ENCODE peak calls at places on chromosomes 3 and 15, in seven cellular contexts. B is stomach, J is neural crest cell, L is OCI-LY7, M is Peyer's patch, W is ovary, R is choroid plexus epithelial cell. A is an unnamed sample.

GRCh38 chr3:61181874-61182273 is 69.4 kb downstream of the FHIT start:
- DNase-seq in W (no peak), R (peak; percentile 53), J (no peak), M (peak; percentile 63), L (no peak), B (no peak), A (no peak)

GRCh38 chr15:37034835-37035234 is 65.5 kb downstream of the MEIS2 start:
- DNase-seq in R (no peak), M (no peak), L (peak; percentile 85), B (no peak), J (no peak), W (no peak), A (no peak)

GRCh38 chr3:120272294-120272693 is 12.7 kb downstream of the GPR156 start:
- DNase-seq in J (no peak), W (no peak), R (no peak), M (no peak), L (no peak), B (no peak), A (no peak)

GRCh38 chr15:80020731-80021130 is 38.7 kb upstream of the ZFAND6 start:
- DNase-seq in M (peak; percentile 6), R (no peak), B (no peak), W (no peak), J (no peak), L (no peak), A (no peak)

GRCh38 chr3:56801151-56801596 is 575 bp downstream of the ARHGEF3 start:
- DNase-seq in J (peak; percentile 4), B (no peak), L (peak; percentile 27), W (peak; percentile 48), M (peak; percentile 58), R (no peak), A (no peak)

GRCh38 chr3:196962108-196962929 is 6.3 kb downstream of the PIGZ start:
- DNase-seq in W (no peak), L (no peak), B (no peak), M (peak; percentile 42), J (no peak), R (no peak), A (no peak)

GRCh38 chr3:11544413-11545181 is 99.1 kb downstream of the VGLL4 start:
- DNase-seq in J (no peak), R (peak; percentile 80), W (peak; percentile 50), B (peak; percentile 44), L (no peak), M (no peak), A (no peak)

GRCh38 chr15:79009388-79009787 is 64.5 kb upstream of the CTSH start:
- DNase-seq in M (no peak), L (no peak), B (no peak), R (no peak), J (no peak), W (no peak), A (no peak)

GRCh38 chr15:57947781-57948180 is 117.7 kb downstream of the ALDH1A2 start:
- DNase-seq in M (no peak), W (peak; percentile 75), L (no peak), J (no peak), B (no peak), R (peak; percentile 20), A (no peak)

DNA sequence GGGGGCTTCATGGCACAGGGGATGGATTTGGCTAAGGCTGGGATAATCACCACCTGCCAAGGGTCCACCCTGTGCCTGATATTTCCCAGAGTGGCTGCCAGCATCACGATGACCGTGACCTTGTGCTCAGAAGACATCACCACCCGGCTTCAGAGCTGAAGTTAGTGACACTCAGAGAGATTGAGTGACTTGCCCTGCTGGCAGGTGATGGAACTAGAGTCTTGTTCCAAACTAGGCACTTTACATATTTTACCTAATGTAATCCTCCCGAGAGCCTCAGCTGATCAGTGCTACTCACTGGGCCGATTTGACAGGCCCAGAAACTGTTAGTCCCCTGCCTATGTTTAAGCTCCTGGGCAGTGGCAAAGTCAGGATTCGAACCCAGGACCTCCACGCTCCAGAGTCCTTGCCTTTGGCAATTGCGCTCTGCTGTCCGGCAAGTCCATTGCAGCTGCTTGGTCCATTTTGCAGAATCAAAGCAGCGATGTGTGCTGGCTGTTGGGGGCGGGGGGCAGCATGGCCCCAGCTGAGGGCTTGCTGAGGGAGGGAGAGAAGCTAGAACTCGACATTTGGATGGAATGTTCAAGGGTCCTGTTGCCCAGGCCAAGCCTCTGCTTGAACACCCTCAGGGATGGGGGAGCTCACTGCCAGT is 74.8 kb upstream of the GATA2 start:
- DNase-seq in B (no peak), R (no peak), J (no peak), W (no peak), L (no peak), M (no peak), A (no peak)
- TF ChIP-seq CTCF in B (no peak), R (peak; percentile 5), J (peak; percentile 35), W (no peak), L (no peak), M (no peak), A (no peak)

GRCh38 chr3:133439563-133439962 is 39.7 kb downstream of the BFSP2 start:
- DNase-seq in W (no peak), B (no peak), M (no peak), L (no peak), J (no peak), R (no peak), A (no peak)

GRCh38 chr3:133440652-133441051 is 40.8 kb downstream of the BFSP2 start:
- DNase-seq in J (no peak), W (no peak), M (no peak), B (no peak), R (peak; percentile 30), L (no peak), A (no peak)

GRCh38 chr3:133442518-133442917 is 42.7 kb downstream of the BFSP2 start:
- DNase-seq in B (no peak), W (no peak), R (no peak), M (no peak), J (no peak), L (no peak), A (no peak)

GRCh38 chr3:133441867-133442270 is 42.0 kb downstream of the BFSP2 start:
- DNase-seq in R (peak; percentile 48), W (no peak), J (no peak), L (no peak), M (no peak), B (no peak), A (no peak)

GRCh38 chr3:133437391-133438093 is 37.7 kb downstream of the BFSP2 start:
- DNase-seq in R (peak; percentile 51), J (no peak), B (no peak), M (no peak), L (no peak), W (no peak), A (no peak)
- TF ChIP-seq CTCF in R (peak; percentile 40), J (no peak), B (no peak), M (no peak), L (peak; percentile 37), W (no peak), A (no peak)

DNA sequence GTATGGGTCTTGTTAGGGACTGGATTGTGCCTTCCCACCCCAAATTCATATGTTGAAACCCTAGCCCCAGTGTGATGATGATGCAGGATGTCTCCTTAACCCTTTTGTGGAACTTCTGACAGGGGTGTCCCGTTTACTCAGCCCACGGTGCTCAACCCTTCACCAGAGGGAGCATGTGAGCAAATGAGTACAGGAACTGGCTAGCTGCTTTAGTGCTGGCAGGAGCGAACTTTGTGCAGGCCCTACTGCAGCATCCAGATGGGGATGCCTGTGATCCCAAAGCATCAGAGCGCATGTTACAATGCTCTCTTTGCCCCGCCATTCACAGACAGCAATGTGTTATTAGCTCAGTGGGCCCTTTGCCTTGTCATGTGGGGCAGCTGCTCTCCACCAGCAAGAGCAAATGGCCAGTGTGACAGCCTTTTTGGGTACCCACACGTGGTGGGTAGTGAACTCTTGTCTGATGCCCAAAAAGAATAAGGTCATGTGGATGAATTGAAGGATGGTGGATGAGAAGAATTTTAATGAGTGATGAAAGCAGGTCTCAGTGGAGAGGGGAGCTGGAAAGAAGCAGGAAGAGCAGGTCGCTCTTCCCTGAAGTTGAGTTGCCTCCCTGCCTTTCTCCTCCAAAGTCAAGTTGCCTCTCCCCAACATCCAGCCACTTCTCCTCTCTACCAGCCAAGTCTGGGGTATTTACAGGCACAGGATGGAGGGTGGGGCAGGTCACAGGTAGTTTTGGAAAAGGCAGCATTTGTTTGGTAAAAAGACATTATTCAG is 63.3 kb upstream of the STRIT1 start:
- DNase-seq in L (peak; percentile 45), J (no peak), M (no peak), B (no peak), W (no peak), R (peak; percentile 10), A (peak; percentile 4)
- TF ChIP-seq CTCF in L (peak; percentile 61), J (peak; percentile 17), M (no peak), B (no peak), W (no peak), R (peak; percentile 43), A (no peak)

DNA sequence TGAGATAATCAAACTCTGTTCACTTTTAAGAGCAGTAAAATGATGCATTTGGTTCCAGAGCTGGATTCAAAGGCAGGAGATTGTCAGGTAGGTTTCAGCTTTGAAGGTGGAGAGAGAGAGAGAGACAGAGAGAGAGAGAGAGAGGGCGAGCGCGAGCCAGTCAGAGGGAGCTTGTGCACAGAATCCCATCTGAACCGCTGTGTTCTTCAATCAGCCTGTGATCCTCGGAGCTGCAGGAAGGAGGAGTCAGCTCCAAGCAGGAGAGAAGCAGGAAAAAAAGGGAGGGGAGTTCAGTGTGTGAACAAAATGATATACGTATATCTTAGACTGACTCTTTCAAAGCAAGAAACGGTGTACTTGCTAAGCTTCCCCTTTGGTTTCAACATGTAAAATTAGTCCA is at the start of gene GPR149:
- DNase-seq in R (no peak), J (no peak), M (no peak), L (no peak), B (no peak), W (no peak), A (peak; percentile 37)
- TF ChIP-seq CTCF in R (no peak), J (no peak), M (no peak), L (no peak), B (peak; percentile 21), W (no peak), A (no peak)

DNA sequence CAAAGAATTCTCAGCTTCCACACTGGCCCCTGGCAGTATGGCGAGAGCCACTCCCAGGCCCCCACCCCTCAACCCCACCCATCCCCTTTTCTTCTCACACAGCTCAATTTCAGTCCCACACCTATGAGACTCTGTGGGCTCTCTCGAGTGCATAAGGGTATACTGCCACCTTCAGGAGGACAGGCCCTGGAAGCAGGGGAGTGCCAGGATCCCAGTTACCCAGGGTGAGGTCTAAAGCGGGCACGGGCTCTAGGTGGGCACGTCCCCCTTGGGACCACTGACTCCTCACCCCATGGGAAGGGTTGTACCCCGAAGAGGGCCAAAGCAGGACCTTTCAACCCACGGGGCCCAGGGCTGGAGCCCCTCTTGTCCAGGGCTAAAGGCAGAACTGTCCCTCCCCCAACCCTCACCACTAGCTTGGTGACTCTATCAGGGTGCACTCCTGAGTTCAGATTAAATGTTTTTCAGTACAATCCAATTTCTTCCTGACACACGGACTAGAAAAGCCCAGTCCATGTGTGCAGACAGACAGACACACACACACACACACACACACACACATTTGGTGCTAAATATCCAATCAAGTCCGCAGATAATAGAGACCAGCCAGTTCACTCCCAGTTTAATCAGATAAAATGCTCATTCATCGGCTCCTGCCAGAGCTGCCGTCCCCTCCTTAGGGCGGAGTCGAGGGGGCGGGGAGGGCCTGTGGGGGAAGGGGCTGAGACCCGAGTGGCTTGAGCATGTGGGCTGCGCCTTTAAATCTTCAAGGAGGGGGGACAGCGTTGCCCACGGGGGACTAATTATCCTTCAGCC is 59.4 kb downstream of the CYP11A1 start:
- DNase-seq in L (peak; percentile 46), W (peak; percentile 73), M (peak; percentile 55), J (peak; percentile 47), B (peak; percentile 59), R (peak; percentile 83), A (peak; percentile 55)
- TF ChIP-seq CTCF in L (peak; percentile 73), W (peak; percentile 54), M (peak; percentile 49), J (peak; percentile 69), B (peak; percentile 47), R (peak; percentile 90), A (peak; percentile 55)

GRCh38 chr3:83169473-83169872 is 1408.0 kb upstream of the GBE1 start:
- DNase-seq in B (no peak), J (no peak), W (no peak), L (no peak), M (no peak), R (no peak), A (no peak)
- TF ChIP-seq CTCF in B (no peak), J (no peak), W (no peak), L (no peak), M (no peak), R (no peak), A (no peak)

A was measured in nephron progenitor cell.